ENCODE peak calls at places on chromosomes 3 and 15, in seven cellular contexts. J is trophoblast cell, K is mesendoderm, X is IMR-90, N is mesenchymal stem cell, F is neuronal stem cell, C is H1. U is an unnamed sample.

GRCh38 chr3:155281892-155282291 is 11.6 kb downstream of the STRIT1 start:
- DNase-seq in K (peak; percentile 81), X (peak; percentile 39), F (no peak), J (peak; percentile 60), N (no peak), C (no peak), U (no peak)

GRCh38 chr3:52844290-52844985 is 9.6 kb upstream of the MUSTN1 start:
- DNase-seq in K (no peak), J (no peak), C (no peak), F (no peak), X (no peak), N (no peak), U (no peak)

GRCh38 chr15:38263996-38264395 is 11.4 kb downstream of the SPRED1 start:
- DNase-seq in C (no peak), X (peak; percentile 80), N (peak; percentile 77), F (no peak), K (no peak), J (no peak), U (no peak)

GRCh38 chr15:57706405-57707209 is at the start of gene POLR2M:
- DNase-seq in X (peak; percentile 100), F (peak; percentile 64), K (peak; percentile 97), N (peak; percentile 99), C (peak; percentile 82), J (peak; percentile 99), U (peak; percentile 90)

GRCh38 chr3:124800511-124801374 is 70.5 kb downstream of the UMPS start:
- DNase-seq in N (peak; percentile 81), K (no peak), F (no peak), J (no peak), X (peak; percentile 40), C (no peak), U (no peak)

GRCh38 chr3:121477589-121477988 is 68.2 kb downstream of the POLQ start:
- DNase-seq in X (peak; percentile 80), J (no peak), N (peak; percentile 53), F (no peak), C (no peak), K (peak; percentile 30), U (no peak)

GRCh38 chr3:197495499-197495898 is 60.3 kb downstream of the BDH1 start:
- DNase-seq in N (no peak), F (no peak), X (no peak), K (no peak), J (no peak), C (no peak), U (no peak)

GRCh38 chr3:138188013-138188352 is 882 bp downstream of the ARMC8 start:
- DNase-seq in F (no peak), J (peak; percentile 52), K (no peak), C (no peak), N (peak; percentile 80), X (peak; percentile 54), U (no peak)

GRCh38 chr3:190552969-190553759 is 39.3 kb downstream of the IL1RAP start:
- DNase-seq in N (no peak), C (peak; percentile 65), F (no peak), J (no peak), X (no peak), K (no peak), U (peak; percentile 84)

GRCh38 chr3:134356411-134357040 is 17.7 kb downstream of the AMOTL2 start:
- DNase-seq in X (no peak), F (no peak), C (no peak), N (no peak), J (no peak), K (no peak), U (no peak)

GRCh38 chr3:34382859-34383258 is 584.4 kb downstream of the PDCD6IP start:
- DNase-seq in J (no peak), X (no peak), K (no peak), C (no peak), N (no peak), F (no peak), U (no peak)

GRCh38 chr3:195236076-195236798 is 34.7 kb downstream of the XXYLT1 start:
- DNase-seq in J (no peak), X (no peak), K (no peak), F (no peak), N (no peak), C (no peak), U (no peak)

GRCh38 chr3:45199837-45200648 is 26.0 kb downstream of the TMEM158 start:
- DNase-seq in N (peak; percentile 89), J (peak; percentile 97), C (no peak), F (no peak), K (peak; percentile 95), X (peak; percentile 92), U (peak; percentile 55)

GRCh38 chr3:47949979-47950378 is 66.2 kb downstream of the MAP4 start:
- DNase-seq in J (no peak), K (no peak), N (no peak), X (no peak), C (no peak), F (no peak), U (no peak)

GRCh38 chr3:55270976-55271375 is 216.1 kb downstream of the WNT5A start:
- DNase-seq in K (no peak), C (no peak), J (no peak), X (peak; percentile 79), N (peak; percentile 36), F (no peak), U (no peak)

DNA sequence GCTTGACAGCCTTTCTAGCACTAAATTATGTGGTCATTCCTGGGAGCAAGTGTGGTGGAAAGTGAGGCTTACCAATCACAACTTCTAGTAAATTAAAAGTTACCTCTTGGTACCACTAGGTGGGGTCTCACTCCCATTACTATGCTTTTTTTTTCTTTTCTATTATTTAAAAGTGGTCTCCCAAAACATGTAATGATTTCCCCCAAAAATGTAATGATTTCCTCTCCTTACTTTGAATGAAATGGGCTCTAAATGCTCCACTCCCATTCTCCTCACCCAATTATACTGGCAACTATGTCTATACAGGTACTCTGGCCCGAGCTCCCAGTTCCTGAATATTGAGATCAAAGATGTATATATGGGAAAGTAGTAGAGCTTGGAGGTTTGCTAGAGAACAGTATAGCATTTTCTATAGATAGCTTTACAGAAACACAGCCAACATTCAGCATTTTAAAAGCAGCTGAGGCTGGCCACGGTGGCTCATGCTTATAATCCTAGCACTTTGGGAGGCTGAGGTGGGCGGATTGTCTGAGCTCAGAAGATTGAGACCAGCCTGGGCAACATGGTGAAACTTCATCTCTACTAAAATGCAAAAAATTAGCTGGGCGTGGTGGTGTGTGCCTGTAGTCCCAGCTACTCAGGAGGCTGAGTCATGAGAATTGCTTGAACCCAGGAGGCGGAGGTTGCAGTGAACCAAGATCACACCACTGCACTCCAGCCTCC is 70.9 kb downstream of the DCUN1D1 start:
- DNase-seq in C (no peak), K (peak; percentile 37), J (peak; percentile 27), F (no peak), X (no peak), N (peak; percentile 37), U (no peak)
- H2AK5ac ChIP-seq in C (no peak overlapping the region), K (no peak overlapping the region), J (no peak overlapping the region), F (no peak overlapping the region), X (no peak overlapping the region), N (no peak overlapping the region), U (no peak overlapping the region)

GRCh38 chr15:69755571-69756310 is 303.1 kb downstream of the RPLP1 start:
- DNase-seq in X (no peak), K (no peak), C (no peak), F (no peak), J (no peak), N (peak; percentile 44), U (no peak)
- H3K18ac ChIP-seq in X (no peak overlapping the region), K (no peak overlapping the region), C (no peak overlapping the region), F (no peak overlapping the region), J (no peak overlapping the region), N (no peak overlapping the region), U (no peak overlapping the region)

DNA sequence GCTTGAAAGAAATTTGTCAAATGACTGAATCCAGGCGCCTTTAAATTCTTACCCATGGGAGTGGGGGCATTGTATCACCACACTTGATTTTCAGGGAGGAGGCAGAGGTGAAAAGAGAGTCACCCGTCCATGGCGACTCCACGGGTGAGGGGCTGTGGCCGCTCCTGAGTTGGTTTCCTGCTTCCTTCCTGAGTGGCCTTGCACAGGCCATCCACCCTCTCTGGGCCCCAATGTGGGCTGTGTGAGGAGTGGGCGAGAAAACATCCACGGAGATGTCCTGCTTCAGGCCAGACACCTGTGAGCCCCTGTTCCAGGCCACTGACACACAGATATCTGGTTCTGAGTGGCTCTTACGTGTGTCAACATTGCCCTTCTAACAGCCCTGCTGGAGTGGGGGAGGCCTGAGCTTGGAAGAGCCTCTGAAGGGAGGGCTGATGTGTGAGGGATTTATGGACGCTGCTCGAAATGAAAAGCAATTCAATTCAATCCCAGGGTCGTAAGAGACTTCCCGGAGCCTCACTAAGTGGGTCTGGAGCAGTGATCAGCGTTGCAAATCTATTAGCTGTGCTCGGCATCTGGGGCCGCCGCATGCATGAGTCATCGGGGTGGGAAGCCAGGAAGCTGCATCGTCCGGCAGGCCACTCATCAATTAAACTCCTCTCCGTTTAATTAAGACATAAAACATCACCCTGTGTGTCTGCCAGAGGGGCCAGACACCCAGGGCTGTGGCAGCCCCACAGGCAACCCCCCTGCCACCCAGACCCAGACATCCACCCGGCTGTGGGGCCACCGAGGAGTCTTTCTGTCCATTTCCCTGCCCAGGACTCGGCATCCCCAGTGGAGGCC is 20.0 kb upstream of the PRR23E start:
- DNase-seq in F (no peak), X (peak; percentile 53), K (peak; percentile 71), N (peak; percentile 77), C (peak; percentile 46), J (peak; percentile 2), U (peak; percentile 45)
- H2AK5ac ChIP-seq in F (peak overlapping the region; percentile 64), X (no peak overlapping the region), K (no peak overlapping the region), N (no peak overlapping the region), C (no peak overlapping the region), J (no peak overlapping the region), U (no peak overlapping the region)

GRCh38 chr3:150194957-150195356 is 213.1 kb upstream of the TSC22D2 start:
- DNase-seq in C (no peak), J (no peak), K (no peak), F (no peak), N (no peak), X (no peak), U (no peak)
- H3K18ac ChIP-seq in C (no peak overlapping the region), J (no peak overlapping the region), K (no peak overlapping the region), F (no peak overlapping the region), N (no peak overlapping the region), X (no peak overlapping the region), U (no peak overlapping the region)

DNA sequence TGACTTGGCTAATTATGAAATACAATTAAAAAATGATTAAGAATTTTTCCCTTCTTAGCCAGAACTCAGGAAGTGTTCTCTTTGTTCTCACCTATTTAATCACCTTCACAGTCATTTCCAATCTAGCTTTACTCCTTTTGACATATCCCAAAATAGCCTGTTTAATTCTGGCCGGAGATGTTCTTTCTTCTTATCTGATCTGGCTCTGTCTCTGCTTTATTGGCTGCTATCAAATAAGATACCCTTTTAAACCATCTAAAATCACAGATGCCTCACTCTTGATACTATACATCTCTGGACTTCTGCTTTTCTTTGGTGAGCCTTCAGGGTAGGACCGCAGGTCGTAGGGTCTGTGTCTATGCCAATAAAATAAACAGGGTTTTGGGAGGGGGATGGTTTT is 319.2 kb upstream of the SEMA6D start:
- DNase-seq in J (no peak), F (no peak), K (no peak), C (no peak), N (no peak), X (no peak), U (no peak)
- H2AK5ac ChIP-seq in J (no peak overlapping the region), F (no peak overlapping the region), K (no peak overlapping the region), C (no peak overlapping the region), N (no peak overlapping the region), X (no peak overlapping the region), U (no peak overlapping the region)

GRCh38 chr15:40334541-40334940 is 6.2 kb downstream of the CCDC9B start:
- DNase-seq in J (no peak), F (no peak), N (no peak), C (no peak), X (no peak), K (no peak), U (no peak)
- H3K18ac ChIP-seq in J (peak overlapping the region; percentile 13), F (no peak overlapping the region), N (peak overlapping the region; percentile 78), C (no peak overlapping the region), X (peak overlapping the region; percentile 26), K (no peak overlapping the region), U (no peak overlapping the region)

U was measured in H9.